ENCODE peak calls at places on chromosomes 13 and 19, in seven cellular contexts. One of them, this sample, is unnamed.

GRCh38 chr13:51298812-51299211 is 40.7 kb upstream of the SERPINE3 start:
- DNase-seq in CD8-positive, alpha-beta T cell: no peak
- DNase-seq in mesothelial cell of epicardium: no peak
- DNase-seq in lower lobe of right lung: no peak
- DNase-seq in mammary epithelial cell: no peak
- DNase-seq in astrocyte of the spinal cord: no peak
- DNase-seq in heart left ventricle: no peak
- DNase-seq in this sample: no peak

GRCh38 chr19:1401138-1401888 is at the start of gene GAMT:
- DNase-seq in CD8-positive, alpha-beta T cell: peak
- DNase-seq in mesothelial cell of epicardium: no peak
- DNase-seq in lower lobe of right lung: no peak
- DNase-seq in mammary epithelial cell: no peak
- DNase-seq in astrocyte of the spinal cord: no peak
- DNase-seq in heart left ventricle: peak
- DNase-seq in this sample: no peak

GRCh38 chr13:95641961-95642621 is 2.4 kb downstream of the DZIP1 start:
- DNase-seq in CD8-positive, alpha-beta T cell: no peak
- DNase-seq in mesothelial cell of epicardium: no peak
- DNase-seq in lower lobe of right lung: peak
- DNase-seq in mammary epithelial cell: peak
- DNase-seq in astrocyte of the spinal cord: peak
- DNase-seq in heart left ventricle: peak
- DNase-seq in this sample: peak

GRCh38 chr19:18418034-18418724 is 1.0 kb upstream of the SSBP4 start:
- DNase-seq in CD8-positive, alpha-beta T cell: peak
- DNase-seq in mesothelial cell of epicardium: no peak
- DNase-seq in lower lobe of right lung: peak
- DNase-seq in mammary epithelial cell: no peak
- DNase-seq in astrocyte of the spinal cord: no peak
- DNase-seq in heart left ventricle: no peak
- DNase-seq in this sample: no peak

GRCh38 chr19:45162464-45163143 is 1.8 kb upstream of the NKPD1 start:
- DNase-seq in CD8-positive, alpha-beta T cell: no peak
- DNase-seq in mesothelial cell of epicardium: no peak
- DNase-seq in lower lobe of right lung: no peak
- DNase-seq in mammary epithelial cell: peak
- DNase-seq in astrocyte of the spinal cord: no peak
- DNase-seq in heart left ventricle: no peak
- DNase-seq in this sample: no peak

GRCh38 chr13:37443538-37443937 is 155.0 kb downstream of the POSTN start:
- DNase-seq in CD8-positive, alpha-beta T cell: no peak
- DNase-seq in mesothelial cell of epicardium: no peak
- DNase-seq in lower lobe of right lung: no peak
- DNase-seq in mammary epithelial cell: peak
- DNase-seq in astrocyte of the spinal cord: peak
- DNase-seq in heart left ventricle: no peak
- DNase-seq in this sample: peak

GRCh38 chr13:73025212-73026012 is 33.4 kb upstream of the KLF5 start:
- DNase-seq in CD8-positive, alpha-beta T cell: no peak
- DNase-seq in mesothelial cell of epicardium: no peak
- DNase-seq in lower lobe of right lung: no peak
- DNase-seq in mammary epithelial cell: peak
- DNase-seq in astrocyte of the spinal cord: peak
- DNase-seq in heart left ventricle: no peak
- DNase-seq in this sample: no peak

GRCh38 chr13:20989883-20990282 is 71.5 kb downstream of the LATS2 start:
- DNase-seq in CD8-positive, alpha-beta T cell: no peak
- DNase-seq in mesothelial cell of epicardium: no peak
- DNase-seq in lower lobe of right lung: no peak
- DNase-seq in mammary epithelial cell: no peak
- DNase-seq in astrocyte of the spinal cord: no peak
- DNase-seq in heart left ventricle: no peak
- DNase-seq in this sample: no peak

GRCh38 chr19:48887861-48888612 is 10.5 kb downstream of the TULP2 start:
- DNase-seq in CD8-positive, alpha-beta T cell: no peak
- DNase-seq in mesothelial cell of epicardium: no peak
- DNase-seq in lower lobe of right lung: no peak
- DNase-seq in mammary epithelial cell: no peak
- DNase-seq in astrocyte of the spinal cord: no peak
- DNase-seq in heart left ventricle: no peak
- DNase-seq in this sample: no peak

GRCh38 chr13:75660694-75661093 is 24.6 kb downstream of the LMO7 start:
- DNase-seq in CD8-positive, alpha-beta T cell: no peak
- DNase-seq in mesothelial cell of epicardium: no peak
- DNase-seq in lower lobe of right lung: no peak
- DNase-seq in mammary epithelial cell: no peak
- DNase-seq in astrocyte of the spinal cord: no peak
- DNase-seq in heart left ventricle: no peak
- DNase-seq in this sample: no peak

GRCh38 chr13:50760751-50761150 is 82.7 kb downstream of the DLEU7 start:
- DNase-seq in CD8-positive, alpha-beta T cell: no peak
- DNase-seq in mesothelial cell of epicardium: no peak
- DNase-seq in lower lobe of right lung: no peak
- DNase-seq in mammary epithelial cell: no peak
- DNase-seq in astrocyte of the spinal cord: no peak
- DNase-seq in heart left ventricle: no peak
- DNase-seq in this sample: no peak

GRCh38 chr19:1171755-1172352 is 2.2 kb downstream of the SBNO2 start:
- DNase-seq in CD8-positive, alpha-beta T cell: peak
- DNase-seq in mesothelial cell of epicardium: no peak
- DNase-seq in lower lobe of right lung: peak
- DNase-seq in mammary epithelial cell: peak
- DNase-seq in astrocyte of the spinal cord: no peak
- DNase-seq in heart left ventricle: no peak
- DNase-seq in this sample: no peak

GRCh38 chr19:41994521-41994971 is 516 bp upstream of the ATP1A3 start:
- DNase-seq in CD8-positive, alpha-beta T cell: peak
- DNase-seq in mesothelial cell of epicardium: no peak
- DNase-seq in lower lobe of right lung: no peak
- DNase-seq in mammary epithelial cell: no peak
- DNase-seq in astrocyte of the spinal cord: no peak
- DNase-seq in heart left ventricle: no peak
- DNase-seq in this sample: no peak

GRCh38 chr13:73958657-73959397 is 175.4 kb downstream of the KLF12 start:
- DNase-seq in CD8-positive, alpha-beta T cell: no peak
- DNase-seq in mesothelial cell of epicardium: no peak
- DNase-seq in lower lobe of right lung: no peak
- DNase-seq in mammary epithelial cell: peak
- DNase-seq in astrocyte of the spinal cord: no peak
- DNase-seq in heart left ventricle: no peak
- DNase-seq in this sample: no peak

GRCh38 chr13:76884571-76885202 is 1.5 kb downstream of the KCTD12 start:
- DNase-seq in CD8-positive, alpha-beta T cell: no peak
- DNase-seq in mesothelial cell of epicardium: no peak
- DNase-seq in lower lobe of right lung: no peak
- DNase-seq in mammary epithelial cell: peak
- DNase-seq in astrocyte of the spinal cord: peak
- DNase-seq in heart left ventricle: no peak
- DNase-seq in this sample: no peak

GRCh38 chr13:64488731-64489130 is 2741.4 kb downstream of the PCDH9 start:
- DNase-seq in CD8-positive, alpha-beta T cell: no peak
- DNase-seq in mesothelial cell of epicardium: no peak
- DNase-seq in lower lobe of right lung: no peak
- DNase-seq in mammary epithelial cell: no peak
- DNase-seq in astrocyte of the spinal cord: peak
- DNase-seq in heart left ventricle: no peak
- DNase-seq in this sample: peak

GRCh38 chr19:45882652-45883585 is 3.0 kb downstream of the IRF2BP1 start:
- DNase-seq in CD8-positive, alpha-beta T cell: peak
- DNase-seq in mesothelial cell of epicardium: no peak
- DNase-seq in lower lobe of right lung: peak
- DNase-seq in mammary epithelial cell: peak
- DNase-seq in astrocyte of the spinal cord: peak
- DNase-seq in heart left ventricle: peak
- DNase-seq in this sample: peak

GRCh38 chr19:50202962-50203280 is 501 bp upstream of the MYH14 start:
- DNase-seq in CD8-positive, alpha-beta T cell: no peak
- DNase-seq in mesothelial cell of epicardium: no peak
- DNase-seq in lower lobe of right lung: no peak
- DNase-seq in mammary epithelial cell: no peak
- DNase-seq in astrocyte of the spinal cord: no peak
- DNase-seq in heart left ventricle: no peak
- DNase-seq in this sample: no peak

GRCh38 chr19:45451181-45451849 is 16.5 kb upstream of the FOSB start:
- DNase-seq in CD8-positive, alpha-beta T cell: peak
- DNase-seq in mesothelial cell of epicardium: no peak
- DNase-seq in lower lobe of right lung: no peak
- DNase-seq in mammary epithelial cell: peak
- DNase-seq in astrocyte of the spinal cord: peak
- DNase-seq in heart left ventricle: peak
- DNase-seq in this sample: peak

GRCh38 chr13:111204438-111205177 is 89.5 kb downstream of the ARHGEF7 start:
- DNase-seq in CD8-positive, alpha-beta T cell: no peak
- DNase-seq in mesothelial cell of epicardium: peak
- DNase-seq in lower lobe of right lung: peak
- DNase-seq in mammary epithelial cell: peak
- DNase-seq in astrocyte of the spinal cord: peak
- DNase-seq in heart left ventricle: no peak
- DNase-seq in this sample: peak

GRCh38 chr13:78022164-78022877 is 103.7 kb upstream of the EDNRB start:
- DNase-seq in CD8-positive, alpha-beta T cell: peak
- DNase-seq in mesothelial cell of epicardium: no peak
- DNase-seq in lower lobe of right lung: peak
- DNase-seq in mammary epithelial cell: peak
- DNase-seq in astrocyte of the spinal cord: peak
- DNase-seq in heart left ventricle: peak
- DNase-seq in this sample: no peak

GRCh38 chr13:93539914-93540313 is 313.3 kb downstream of the GPC6 start:
- DNase-seq in CD8-positive, alpha-beta T cell: no peak
- DNase-seq in mesothelial cell of epicardium: no peak
- DNase-seq in lower lobe of right lung: no peak
- DNase-seq in mammary epithelial cell: no peak
- DNase-seq in astrocyte of the spinal cord: no peak
- DNase-seq in heart left ventricle: no peak
- DNase-seq in this sample: no peak

GRCh38 chr13:24066405-24067292 is 93.9 kb upstream of the SPATA13 start:
- DNase-seq in CD8-positive, alpha-beta T cell: no peak
- DNase-seq in mesothelial cell of epicardium: no peak
- DNase-seq in lower lobe of right lung: no peak
- DNase-seq in mammary epithelial cell: no peak
- DNase-seq in astrocyte of the spinal cord: no peak
- DNase-seq in heart left ventricle: no peak
- DNase-seq in this sample: no peak

GRCh38 chr13:99196466-99197256 is 4.0 kb upstream of the UBAC2 start:
- DNase-seq in CD8-positive, alpha-beta T cell: no peak
- DNase-seq in mesothelial cell of epicardium: no peak
- DNase-seq in lower lobe of right lung: no peak
- DNase-seq in mammary epithelial cell: peak
- DNase-seq in astrocyte of the spinal cord: peak
- DNase-seq in heart left ventricle: no peak
- DNase-seq in this sample: no peak
- TF ChIP-seq CTCF in CD8-positive, alpha-beta T cell: peak
- TF ChIP-seq CTCF in mesothelial cell of epicardium: no peak
- TF ChIP-seq CTCF in lower lobe of right lung: no peak
- TF ChIP-seq CTCF in mammary epithelial cell: no peak
- TF ChIP-seq CTCF in astrocyte of the spinal cord: peak
- TF ChIP-seq CTCF in heart left ventricle: no peak
- TF ChIP-seq CTCF in this sample: peak

GRCh38 chr19:5086232-5086631 is 117.3 kb downstream of the KDM4B start:
- DNase-seq in CD8-positive, alpha-beta T cell: peak
- DNase-seq in mesothelial cell of epicardium: no peak
- DNase-seq in lower lobe of right lung: no peak
- DNase-seq in mammary epithelial cell: no peak
- DNase-seq in astrocyte of the spinal cord: no peak
- DNase-seq in heart left ventricle: no peak
- DNase-seq in this sample: no peak
- TF ChIP-seq CTCF in CD8-positive, alpha-beta T cell: no peak
- TF ChIP-seq CTCF in mesothelial cell of epicardium: no peak
- TF ChIP-seq CTCF in lower lobe of right lung: no peak
- TF ChIP-seq CTCF in mammary epithelial cell: no peak
- TF ChIP-seq CTCF in astrocyte of the spinal cord: no peak
- TF ChIP-seq CTCF in heart left ventricle: no peak
- TF ChIP-seq CTCF in this sample: no peak

DNA sequence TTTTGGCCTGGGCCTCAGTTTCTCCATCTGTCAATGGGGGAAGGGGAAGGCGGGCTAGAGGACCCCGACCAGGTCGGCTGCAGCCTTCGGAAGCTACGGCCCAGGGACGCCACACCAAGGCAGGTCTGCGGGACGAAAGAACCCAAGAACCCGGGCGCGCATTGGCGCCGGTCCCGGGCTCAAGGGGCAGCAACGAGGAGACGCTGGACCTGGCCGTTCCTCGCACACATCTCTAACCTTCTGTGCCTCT is 739 bp upstream of the ILF3 start:
- DNase-seq in CD8-positive, alpha-beta T cell: no peak
- DNase-seq in mesothelial cell of epicardium: no peak
- DNase-seq in lower lobe of right lung: no peak
- DNase-seq in mammary epithelial cell: no peak
- DNase-seq in astrocyte of the spinal cord: no peak
- DNase-seq in heart left ventricle: no peak
- DNase-seq in this sample: no peak
- TF ChIP-seq CTCF in CD8-positive, alpha-beta T cell: no peak
- TF ChIP-seq CTCF in mesothelial cell of epicardium: no peak
- TF ChIP-seq CTCF in lower lobe of right lung: no peak
- TF ChIP-seq CTCF in mammary epithelial cell: no peak
- TF ChIP-seq CTCF in astrocyte of the spinal cord: no peak
- TF ChIP-seq CTCF in heart left ventricle: no peak
- TF ChIP-seq CTCF in this sample: no peak

GRCh38 chr19:52269338-52270261 is at the start of gene ZNF766:
- DNase-seq in CD8-positive, alpha-beta T cell: peak
- DNase-seq in mesothelial cell of epicardium: peak
- DNase-seq in lower lobe of right lung: peak
- DNase-seq in mammary epithelial cell: peak
- DNase-seq in astrocyte of the spinal cord: peak
- DNase-seq in heart left ventricle: peak
- DNase-seq in this sample: peak
- TF ChIP-seq CTCF in CD8-positive, alpha-beta T cell: no peak
- TF ChIP-seq CTCF in mesothelial cell of epicardium: no peak
- TF ChIP-seq CTCF in lower lobe of right lung: peak
- TF ChIP-seq CTCF in mammary epithelial cell: no peak
- TF ChIP-seq CTCF in astrocyte of the spinal cord: no peak
- TF ChIP-seq CTCF in heart left ventricle: no peak
- TF ChIP-seq CTCF in this sample: no peak

GRCh38 chr19:4590559-4590958 is 31.1 kb upstream of the SEMA6B start:
- DNase-seq in CD8-positive, alpha-beta T cell: no peak
- DNase-seq in mesothelial cell of epicardium: no peak
- DNase-seq in lower lobe of right lung: no peak
- DNase-seq in mammary epithelial cell: no peak
- DNase-seq in astrocyte of the spinal cord: no peak
- DNase-seq in heart left ventricle: no peak
- DNase-seq in this sample: no peak

GRCh38 chr19:4587527-4587926 is 28.0 kb upstream of the SEMA6B start:
- DNase-seq in CD8-positive, alpha-beta T cell: no peak
- DNase-seq in mesothelial cell of epicardium: no peak
- DNase-seq in lower lobe of right lung: no peak
- DNase-seq in mammary epithelial cell: no peak
- DNase-seq in astrocyte of the spinal cord: no peak
- DNase-seq in heart left ventricle: no peak
- DNase-seq in this sample: no peak

GRCh38 chr19:4591296-4591695 is 31.8 kb upstream of the SEMA6B start:
- DNase-seq in CD8-positive, alpha-beta T cell: no peak
- DNase-seq in mesothelial cell of epicardium: no peak
- DNase-seq in lower lobe of right lung: no peak
- DNase-seq in mammary epithelial cell: no peak
- DNase-seq in astrocyte of the spinal cord: no peak
- DNase-seq in heart left ventricle: no peak
- DNase-seq in this sample: no peak

GRCh38 chr19:4592445-4592844 is 33.0 kb upstream of the SEMA6B start:
- DNase-seq in CD8-positive, alpha-beta T cell: no peak
- DNase-seq in mesothelial cell of epicardium: no peak
- DNase-seq in lower lobe of right lung: no peak
- DNase-seq in mammary epithelial cell: no peak
- DNase-seq in astrocyte of the spinal cord: no peak
- DNase-seq in heart left ventricle: no peak
- DNase-seq in this sample: no peak

GRCh38 chr19:4589579-4590410 is 30.3 kb upstream of the SEMA6B start:
- DNase-seq in CD8-positive, alpha-beta T cell: no peak
- DNase-seq in mesothelial cell of epicardium: no peak
- DNase-seq in lower lobe of right lung: no peak
- DNase-seq in mammary epithelial cell: no peak
- DNase-seq in astrocyte of the spinal cord: no peak
- DNase-seq in heart left ventricle: peak
- DNase-seq in this sample: no peak
- TF ChIP-seq CTCF in CD8-positive, alpha-beta T cell: no peak
- TF ChIP-seq CTCF in mesothelial cell of epicardium: peak
- TF ChIP-seq CTCF in lower lobe of right lung: peak
- TF ChIP-seq CTCF in mammary epithelial cell: no peak
- TF ChIP-seq CTCF in astrocyte of the spinal cord: peak
- TF ChIP-seq CTCF in heart left ventricle: peak
- TF ChIP-seq CTCF in this sample: peak